ENCODE peak calls at places on chromosomes 16 and 17, in six cellular contexts. One of them, this sample, is unnamed.

GRCh38 chr17:78840530-78840779 is 159 bp downstream of the USP36 start:
- DNase-seq in mesendoderm: no peak
- DNase-seq in GM10248: no peak
- DNase-seq in ACHN: no peak
- DNase-seq in erythroblast: no peak
- DNase-seq in T-helper 17 cell: no peak
- DNase-seq in this sample: no peak

GRCh38 chr17:181213-182163 is at the start of gene DOC2B:
- DNase-seq in mesendoderm: peak; percentile 45
- DNase-seq in GM10248: no peak
- DNase-seq in ACHN: peak; percentile 27
- DNase-seq in erythroblast: no peak
- DNase-seq in T-helper 17 cell: no peak
- DNase-seq in this sample: no peak

GRCh38 chr17:78240012-78240655 is 8.7 kb downstream of the TMEM235 start:
- DNase-seq in mesendoderm: no peak
- DNase-seq in GM10248: no peak
- DNase-seq in ACHN: no peak
- DNase-seq in erythroblast: no peak
- DNase-seq in T-helper 17 cell: no peak
- DNase-seq in this sample: no peak

GRCh38 chr17:40322417-40323315 is 13.7 kb downstream of the RARA start:
- DNase-seq in mesendoderm: peak; percentile 90
- DNase-seq in GM10248: peak; percentile 88
- DNase-seq in ACHN: peak; percentile 76
- DNase-seq in erythroblast: peak; percentile 85
- DNase-seq in T-helper 17 cell: peak; percentile 73
- DNase-seq in this sample: peak; percentile 86

GRCh38 chr16:66427871-66428681 is 981 bp downstream of the BEAN1 start:
- DNase-seq in mesendoderm: no peak
- DNase-seq in GM10248: no peak
- DNase-seq in ACHN: no peak
- DNase-seq in erythroblast: no peak
- DNase-seq in T-helper 17 cell: no peak
- DNase-seq in this sample: peak; percentile 38

GRCh38 chr17:622356-622755 is 92.3 kb downstream of the VPS53 start:
- DNase-seq in mesendoderm: peak; percentile 29
- DNase-seq in GM10248: no peak
- DNase-seq in ACHN: no peak
- DNase-seq in erythroblast: no peak
- DNase-seq in T-helper 17 cell: no peak
- DNase-seq in this sample: no peak

GRCh38 chr17:74287203-74287602 is 13.2 kb downstream of the DNAI2 start:
- DNase-seq in mesendoderm: no peak
- DNase-seq in GM10248: no peak
- DNase-seq in ACHN: no peak
- DNase-seq in erythroblast: peak; percentile 87
- DNase-seq in T-helper 17 cell: no peak
- DNase-seq in this sample: no peak

GRCh38 chr17:17345686-17346427 is 42.7 kb downstream of the NT5M start:
- DNase-seq in mesendoderm: no peak
- DNase-seq in GM10248: no peak
- DNase-seq in ACHN: no peak
- DNase-seq in erythroblast: no peak
- DNase-seq in T-helper 17 cell: no peak
- DNase-seq in this sample: no peak

GRCh38 chr16:27591837-27592236 is 41.9 kb downstream of the KATNIP start:
- DNase-seq in mesendoderm: no peak
- DNase-seq in GM10248: no peak
- DNase-seq in ACHN: no peak
- DNase-seq in erythroblast: no peak
- DNase-seq in T-helper 17 cell: no peak
- DNase-seq in this sample: no peak

GRCh38 chr17:56909742-56910508 is 3.9 kb downstream of the TRIM25 start:
- DNase-seq in mesendoderm: no peak
- DNase-seq in GM10248: no peak
- DNase-seq in ACHN: no peak
- DNase-seq in erythroblast: peak; percentile 83
- DNase-seq in T-helper 17 cell: no peak
- DNase-seq in this sample: no peak

GRCh38 chr16:66695935-66696668 is 441 bp downstream of the CMTM4 start:
- DNase-seq in mesendoderm: peak; percentile 48
- DNase-seq in GM10248: no peak
- DNase-seq in ACHN: peak; percentile 8
- DNase-seq in erythroblast: no peak
- DNase-seq in T-helper 17 cell: no peak
- DNase-seq in this sample: peak; percentile 20

GRCh38 chr16:58196898-58197313 is 1.0 kb downstream of the CSNK2A2 start:
- DNase-seq in mesendoderm: peak; percentile 26
- DNase-seq in GM10248: no peak
- DNase-seq in ACHN: peak; percentile 24
- DNase-seq in erythroblast: peak; percentile 28
- DNase-seq in T-helper 17 cell: no peak
- DNase-seq in this sample: peak; percentile 17

GRCh38 chr17:47724705-47725104 is 8.3 kb upstream of the TBX21 start:
- DNase-seq in mesendoderm: no peak
- DNase-seq in GM10248: no peak
- DNase-seq in ACHN: no peak
- DNase-seq in erythroblast: no peak
- DNase-seq in T-helper 17 cell: no peak
- DNase-seq in this sample: no peak

GRCh38 chr16:85812031-85812807 is 12.7 kb downstream of the COX4I1 start:
- DNase-seq in mesendoderm: no peak
- DNase-seq in GM10248: no peak
- DNase-seq in ACHN: no peak
- DNase-seq in erythroblast: no peak
- DNase-seq in T-helper 17 cell: no peak
- DNase-seq in this sample: no peak

GRCh38 chr16:88358033-88358481 is 24.7 kb upstream of the ZNF469 start:
- DNase-seq in mesendoderm: no peak
- DNase-seq in GM10248: no peak
- DNase-seq in ACHN: no peak
- DNase-seq in erythroblast: no peak
- DNase-seq in T-helper 17 cell: no peak
- DNase-seq in this sample: no peak

GRCh38 chr17:66677201-66677981 is 157.5 kb upstream of the CACNG5 start:
- DNase-seq in mesendoderm: no peak
- DNase-seq in GM10248: no peak
- DNase-seq in ACHN: no peak
- DNase-seq in erythroblast: no peak
- DNase-seq in T-helper 17 cell: no peak
- DNase-seq in this sample: no peak

GRCh38 chr17:4142107-4142900 is 526 bp downstream of the ZZEF1 start:
- DNase-seq in mesendoderm: peak; percentile 50
- DNase-seq in GM10248: peak; percentile 45
- DNase-seq in ACHN: peak; percentile 46
- DNase-seq in erythroblast: peak; percentile 78
- DNase-seq in T-helper 17 cell: no peak
- DNase-seq in this sample: peak; percentile 42

GRCh38 chr17:42387221-42387657 is 1.0 kb downstream of the STAT3 start:
- DNase-seq in mesendoderm: no peak
- DNase-seq in GM10248: no peak
- DNase-seq in ACHN: no peak
- DNase-seq in erythroblast: peak; percentile 43
- DNase-seq in T-helper 17 cell: no peak
- DNase-seq in this sample: no peak

GRCh38 chr17:15233022-15233805 is 31.9 kb downstream of the PMP22 start:
- DNase-seq in mesendoderm: peak; percentile 76
- DNase-seq in GM10248: no peak
- DNase-seq in ACHN: peak; percentile 40
- DNase-seq in erythroblast: peak; percentile 66
- DNase-seq in T-helper 17 cell: no peak
- DNase-seq in this sample: no peak

GRCh38 chr16:70706948-70707465 is 21.2 kb upstream of the MTSS2 start:
- DNase-seq in mesendoderm: no peak
- DNase-seq in GM10248: no peak
- DNase-seq in ACHN: no peak
- DNase-seq in erythroblast: no peak
- DNase-seq in T-helper 17 cell: no peak
- DNase-seq in this sample: no peak

GRCh38 chr16:27446721-27447120 is 44.7 kb downstream of the IL21R start:
- DNase-seq in mesendoderm: no peak
- DNase-seq in GM10248: no peak
- DNase-seq in ACHN: no peak
- DNase-seq in erythroblast: no peak
- DNase-seq in T-helper 17 cell: peak; percentile 53
- DNase-seq in this sample: no peak

GRCh38 chr17:57819273-57819672 is 30.6 kb downstream of the MRPS23 start:
- DNase-seq in mesendoderm: no peak
- DNase-seq in GM10248: no peak
- DNase-seq in ACHN: peak; percentile 14
- DNase-seq in erythroblast: no peak
- DNase-seq in T-helper 17 cell: no peak
- DNase-seq in this sample: no peak

GRCh38 chr16:15038689-15039088 is 17.2 kb downstream of the NTAN1 start:
- DNase-seq in mesendoderm: no peak
- DNase-seq in GM10248: no peak
- DNase-seq in ACHN: no peak
- DNase-seq in erythroblast: no peak
- DNase-seq in T-helper 17 cell: no peak
- DNase-seq in this sample: no peak

GRCh38 chr17:37160940-37161339 is 212.2 kb downstream of the AATF start:
- DNase-seq in mesendoderm: no peak
- DNase-seq in GM10248: no peak
- DNase-seq in ACHN: no peak
- DNase-seq in erythroblast: no peak
- DNase-seq in T-helper 17 cell: no peak
- DNase-seq in this sample: no peak

GRCh38 chr17:61426482-61427304 is 25.5 kb upstream of the TBX4 start:
- DNase-seq in mesendoderm: no peak
- DNase-seq in GM10248: no peak
- DNase-seq in ACHN: peak; percentile 45
- DNase-seq in erythroblast: no peak
- DNase-seq in T-helper 17 cell: no peak
- DNase-seq in this sample: no peak

GRCh38 chr16:4241601-4242270 is at the start of gene SRL:
- DNase-seq in mesendoderm: no peak
- DNase-seq in GM10248: no peak
- DNase-seq in ACHN: no peak
- DNase-seq in erythroblast: no peak
- DNase-seq in T-helper 17 cell: no peak
- DNase-seq in this sample: no peak

GRCh38 chr17:7336240-7337175 is at the start of gene ACAP1:
- DNase-seq in mesendoderm: peak; percentile 61
- DNase-seq in GM10248: peak; percentile 81
- DNase-seq in ACHN: no peak
- DNase-seq in erythroblast: peak; percentile 71
- DNase-seq in T-helper 17 cell: peak; percentile 74
- DNase-seq in this sample: peak; percentile 81

GRCh38 chr17:75183999-75184884 is 1.5 kb upstream of the SUMO2 start:
- DNase-seq in mesendoderm: no peak
- DNase-seq in GM10248: no peak
- DNase-seq in ACHN: no peak
- DNase-seq in erythroblast: no peak
- DNase-seq in T-helper 17 cell: no peak
- DNase-seq in this sample: no peak

GRCh38 chr17:40547079-40547784 is 18.0 kb downstream of the CCR7 start:
- DNase-seq in mesendoderm: no peak
- DNase-seq in GM10248: no peak
- DNase-seq in ACHN: no peak
- DNase-seq in erythroblast: no peak
- DNase-seq in T-helper 17 cell: no peak
- DNase-seq in this sample: no peak

GRCh38 chr16:70589998-70590471 is 56.3 kb upstream of the IL34 start:
- DNase-seq in mesendoderm: no peak
- DNase-seq in GM10248: no peak
- DNase-seq in ACHN: no peak
- DNase-seq in erythroblast: no peak
- DNase-seq in T-helper 17 cell: no peak
- DNase-seq in this sample: no peak

GRCh38 chr17:81294512-81295030 is 536 bp downstream of the SLC38A10 start:
- DNase-seq in mesendoderm: no peak
- DNase-seq in GM10248: no peak
- DNase-seq in ACHN: peak; percentile 49
- DNase-seq in erythroblast: peak; percentile 49
- DNase-seq in T-helper 17 cell: no peak
- DNase-seq in this sample: no peak

GRCh38 chr17:34307110-34307509 is 12.1 kb upstream of the CCL8 start:
- DNase-seq in mesendoderm: no peak
- DNase-seq in GM10248: no peak
- DNase-seq in ACHN: no peak
- DNase-seq in erythroblast: no peak
- DNase-seq in T-helper 17 cell: no peak
- DNase-seq in this sample: no peak

GRCh38 chr16:81882559-81882958 is 103.5 kb downstream of the PLCG2 start:
- DNase-seq in mesendoderm: no peak
- DNase-seq in GM10248: no peak
- DNase-seq in ACHN: no peak
- DNase-seq in erythroblast: no peak
- DNase-seq in T-helper 17 cell: no peak
- DNase-seq in this sample: no peak

GRCh38 chr16:27238016-27238587 is 30.5 kb downstream of the NSMCE1 start:
- DNase-seq in mesendoderm: no peak
- DNase-seq in GM10248: peak; percentile 37
- DNase-seq in ACHN: no peak
- DNase-seq in erythroblast: peak; percentile 56
- DNase-seq in T-helper 17 cell: no peak
- DNase-seq in this sample: no peak

GRCh38 chr17:28255616-28256015 is 63.4 kb upstream of the TMEM97 start:
- DNase-seq in mesendoderm: no peak
- DNase-seq in GM10248: no peak
- DNase-seq in ACHN: no peak
- DNase-seq in erythroblast: no peak
- DNase-seq in T-helper 17 cell: no peak
- DNase-seq in this sample: no peak

This sample was measured in GM20000.